ENCODE peak calls at places on chromosomes 7 and 10, in ten cellular contexts. I, X, E, U, A, Z, C, N, H and S are unnamed samples.

GRCh38 chr7:116810267-116811116 is 51.9 kb upstream of the CAPZA2 start:
- DNase-seq in Z (no peak), A (no peak), H (no peak), I (peak; percentile 71), N (peak; percentile 30), C (no peak), U (no peak), E (no peak), X (no peak), S (no peak)

GRCh38 chr10:92087750-92088395 is 164.3 kb downstream of the BTAF1 start:
- DNase-seq in C (peak; percentile 90), H (peak; percentile 65), I (peak; percentile 79), X (peak; percentile 51), U (peak; percentile 71), Z (peak; percentile 56), A (peak; percentile 70), N (peak; percentile 92), E (peak; percentile 79), S (peak; percentile 91)

GRCh38 chr10:44962870-44963738 is 3.5 kb downstream of the RASSF4 start:
- DNase-seq in H (no peak), N (no peak), I (no peak), U (no peak), X (no peak), Z (no peak), A (no peak), C (no peak), E (no peak), S (no peak)

GRCh38 chr10:93146336-93146735 is 72.6 kb downstream of the CYP26A1 start:
- DNase-seq in U (no peak), A (no peak), I (no peak), C (no peak), N (no peak), X (no peak), Z (no peak), E (no peak), H (no peak), S (no peak)

GRCh38 chr10:4058514-4059029 is 273.6 kb upstream of the KLF6 start:
- DNase-seq in X (no peak), C (no peak), H (no peak), I (no peak), A (no peak), U (no peak), E (no peak), N (no peak), Z (peak; percentile 18), S (no peak)

GRCh38 chr7:23136216-23136615 is 30.6 kb downstream of the KLHL7 start:
- DNase-seq in U (no peak), N (peak; percentile 20), E (no peak), H (no peak), I (no peak), C (no peak), Z (no peak), X (no peak), A (no peak), S (no peak)

GRCh38 chr10:62681211-62681940 is 123.1 kb upstream of the ADO start:
- DNase-seq in U (no peak), H (no peak), C (no peak), E (peak; percentile 93), Z (no peak), I (peak; percentile 4), X (no peak), N (peak; percentile 2), A (peak; percentile 66), S (peak; percentile 77)

GRCh38 chr7:151990567-151990966 is 34.3 kb downstream of the GALNTL5 start:
- DNase-seq in E (no peak), X (no peak), H (no peak), I (peak; percentile 48), U (no peak), C (peak; percentile 22), Z (no peak), A (no peak), N (peak; percentile 13), S (peak; percentile 21)

GRCh38 chr7:16638282-16639265 is 7.0 kb downstream of the ANKMY2 start:
- DNase-seq in E (no peak), C (no peak), I (no peak), N (no peak), H (no peak), U (no peak), X (no peak), Z (no peak), A (no peak), S (no peak)

GRCh38 chr7:187237-187927 is 5.0 kb upstream of the FAM20C start:
- DNase-seq in Z (no peak), H (no peak), N (no peak), X (no peak), A (no peak), I (no peak), E (no peak), U (no peak), C (no peak), S (no peak)

GRCh38 chr10:7085913-7086589 is 324.8 kb downstream of the SFMBT2 start:
- DNase-seq in A (no peak), X (peak; percentile 12), C (no peak), Z (no peak), N (peak; percentile 34), U (no peak), H (no peak), E (no peak), I (no peak), S (peak; percentile 16)

GRCh38 chr10:86681047-86681446 is 12.7 kb downstream of the LDB3 start:
- DNase-seq in X (no peak), N (no peak), E (no peak), I (no peak), H (peak; percentile 47), Z (no peak), C (no peak), A (no peak), U (no peak), S (no peak)

GRCh38 chr10:24385776-24386175 is 176.8 kb downstream of the KIAA1217 start:
- DNase-seq in I (no peak), H (no peak), C (no peak), U (no peak), E (no peak), X (no peak), N (peak; percentile 98), Z (no peak), A (no peak), S (no peak)

GRCh38 chr10:33143160-33143728 is 185.2 kb upstream of the ITGB1 start:
- DNase-seq in E (peak; percentile 82), U (no peak), A (no peak), C (no peak), H (no peak), N (peak; percentile 86), X (no peak), Z (no peak), I (peak; percentile 90), S (no peak)